ENCODE peak calls at places on chromosomes 12 and 14, in eight cellular contexts. One of them, this sample, is unnamed.

GRCh38 chr12:26857465-26858176 is 24.6 kb upstream of the ITPR2 start:
- DNase-seq in HL-60: no peak
- DNase-seq in EL: no peak
- DNase-seq in kidney epithelial cell: no peak
- DNase-seq in GM23338: peak
- DNase-seq in cardiac muscle cell: no peak
- DNase-seq in T1000: no peak
- DNase-seq in activated T-cell treated with anti-CD3 and anti-CD28 coated beads, Interleukin-2, amount 50 U/mL, for 1 hour: no peak
- DNase-seq in this sample: no peak

GRCh38 chr14:69921052-69921451 is 41.8 kb downstream of the SMOC1 start:
- DNase-seq in activated T-cell treated with anti-CD3 and anti-CD28 coated beads, Interleukin-2, amount 50 U/mL, for 1 hour: no peak
- DNase-seq in T1000: no peak
- DNase-seq in EL: no peak
- DNase-seq in kidney epithelial cell: no peak
- DNase-seq in GM23338: no peak
- DNase-seq in HL-60: no peak
- DNase-seq in cardiac muscle cell: no peak
- DNase-seq in this sample: no peak

GRCh38 chr14:54258382-54258781 is 138.4 kb upstream of the CDKN3 start:
- DNase-seq in GM23338: no peak
- DNase-seq in EL: no peak
- DNase-seq in T1000: no peak
- DNase-seq in HL-60: no peak
- DNase-seq in cardiac muscle cell: no peak
- DNase-seq in activated T-cell treated with anti-CD3 and anti-CD28 coated beads, Interleukin-2, amount 50 U/mL, for 1 hour: no peak
- DNase-seq in kidney epithelial cell: no peak
- DNase-seq in this sample: no peak

GRCh38 chr14:90383731-90384542 is 12.9 kb upstream of the CALM1 start:
- DNase-seq in activated T-cell treated with anti-CD3 and anti-CD28 coated beads, Interleukin-2, amount 50 U/mL, for 1 hour: peak
- DNase-seq in cardiac muscle cell: peak
- DNase-seq in kidney epithelial cell: no peak
- DNase-seq in EL: no peak
- DNase-seq in T1000: no peak
- DNase-seq in HL-60: no peak
- DNase-seq in GM23338: peak
- DNase-seq in this sample: no peak

GRCh38 chr14:100782516-100783320 is 43.2 kb upstream of the MEG3 start:
- DNase-seq in cardiac muscle cell: no peak
- DNase-seq in T1000: no peak
- DNase-seq in HL-60: no peak
- DNase-seq in GM23338: no peak
- DNase-seq in activated T-cell treated with anti-CD3 and anti-CD28 coated beads, Interleukin-2, amount 50 U/mL, for 1 hour: no peak
- DNase-seq in EL: no peak
- DNase-seq in kidney epithelial cell: no peak
- DNase-seq in this sample: no peak

GRCh38 chr12:6961695-6962284 is 8.7 kb downstream of the PHB2 start:
- DNase-seq in EL: peak
- DNase-seq in GM23338: peak
- DNase-seq in activated T-cell treated with anti-CD3 and anti-CD28 coated beads, Interleukin-2, amount 50 U/mL, for 1 hour: no peak
- DNase-seq in T1000: no peak
- DNase-seq in HL-60: no peak
- DNase-seq in cardiac muscle cell: peak
- DNase-seq in kidney epithelial cell: no peak
- DNase-seq in this sample: no peak

GRCh38 chr14:98953544-98954346 is 318.3 kb downstream of the BCL11B start:
- DNase-seq in GM23338: no peak
- DNase-seq in HL-60: peak
- DNase-seq in T1000: peak
- DNase-seq in EL: no peak
- DNase-seq in kidney epithelial cell: no peak
- DNase-seq in activated T-cell treated with anti-CD3 and anti-CD28 coated beads, Interleukin-2, amount 50 U/mL, for 1 hour: no peak
- DNase-seq in cardiac muscle cell: no peak
- DNase-seq in this sample: no peak

GRCh38 chr12:115444336-115444735 is 760.4 kb upstream of the TBX3 start:
- DNase-seq in GM23338: no peak
- DNase-seq in HL-60: no peak
- DNase-seq in EL: no peak
- DNase-seq in kidney epithelial cell: no peak
- DNase-seq in cardiac muscle cell: no peak
- DNase-seq in activated T-cell treated with anti-CD3 and anti-CD28 coated beads, Interleukin-2, amount 50 U/mL, for 1 hour: no peak
- DNase-seq in T1000: no peak
- DNase-seq in this sample: no peak

GRCh38 chr14:81166126-81166525 is 54.6 kb downstream of the GTF2A1 start:
- DNase-seq in T1000: no peak
- DNase-seq in HL-60: no peak
- DNase-seq in cardiac muscle cell: no peak
- DNase-seq in GM23338: no peak
- DNase-seq in kidney epithelial cell: no peak
- DNase-seq in activated T-cell treated with anti-CD3 and anti-CD28 coated beads, Interleukin-2, amount 50 U/mL, for 1 hour: no peak
- DNase-seq in EL: no peak
- DNase-seq in this sample: no peak

GRCh38 chr14:99509871-99510555 is 28.8 kb downstream of the CCNK start:
- DNase-seq in HL-60: no peak
- DNase-seq in activated T-cell treated with anti-CD3 and anti-CD28 coated beads, Interleukin-2, amount 50 U/mL, for 1 hour: no peak
- DNase-seq in GM23338: no peak
- DNase-seq in kidney epithelial cell: no peak
- DNase-seq in EL: no peak
- DNase-seq in T1000: no peak
- DNase-seq in cardiac muscle cell: no peak
- DNase-seq in this sample: no peak

GRCh38 chr14:74574092-74574438 is 38.0 kb downstream of the LTBP2 start:
- DNase-seq in EL: no peak
- DNase-seq in T1000: no peak
- DNase-seq in cardiac muscle cell: no peak
- DNase-seq in HL-60: no peak
- DNase-seq in kidney epithelial cell: no peak
- DNase-seq in GM23338: no peak
- DNase-seq in activated T-cell treated with anti-CD3 and anti-CD28 coated beads, Interleukin-2, amount 50 U/mL, for 1 hour: no peak
- DNase-seq in this sample: no peak

GRCh38 chr12:3820122-3820521 is 53.1 kb downstream of the PARP11 start:
- DNase-seq in activated T-cell treated with anti-CD3 and anti-CD28 coated beads, Interleukin-2, amount 50 U/mL, for 1 hour: no peak
- DNase-seq in T1000: no peak
- DNase-seq in EL: peak
- DNase-seq in cardiac muscle cell: no peak
- DNase-seq in kidney epithelial cell: peak
- DNase-seq in GM23338: no peak
- DNase-seq in HL-60: no peak
- DNase-seq in this sample: no peak

GRCh38 chr14:30569216-30569902 is 10.4 kb downstream of the G2E3 start:
- DNase-seq in GM23338: peak
- DNase-seq in activated T-cell treated with anti-CD3 and anti-CD28 coated beads, Interleukin-2, amount 50 U/mL, for 1 hour: no peak
- DNase-seq in HL-60: no peak
- DNase-seq in cardiac muscle cell: no peak
- DNase-seq in kidney epithelial cell: no peak
- DNase-seq in T1000: no peak
- DNase-seq in EL: peak
- DNase-seq in this sample: no peak

GRCh38 chr14:91230363-91231035 is 14.0 kb downstream of the GPR68 start:
- DNase-seq in EL: peak
- DNase-seq in kidney epithelial cell: no peak
- DNase-seq in GM23338: no peak
- DNase-seq in HL-60: no peak
- DNase-seq in cardiac muscle cell: no peak
- DNase-seq in T1000: no peak
- DNase-seq in activated T-cell treated with anti-CD3 and anti-CD28 coated beads, Interleukin-2, amount 50 U/mL, for 1 hour: no peak
- DNase-seq in this sample: no peak

GRCh38 chr12:119283315-119283714 is 51.2 kb upstream of the CCDC60 start:
- DNase-seq in cardiac muscle cell: no peak
- DNase-seq in EL: no peak
- DNase-seq in GM23338: no peak
- DNase-seq in activated T-cell treated with anti-CD3 and anti-CD28 coated beads, Interleukin-2, amount 50 U/mL, for 1 hour: no peak
- DNase-seq in HL-60: no peak
- DNase-seq in T1000: no peak
- DNase-seq in kidney epithelial cell: no peak
- DNase-seq in this sample: no peak

GRCh38 chr12:4539167-4539870 is 629 bp downstream of the RAD51AP1 start:
- DNase-seq in HL-60: no peak
- DNase-seq in EL: peak
- DNase-seq in activated T-cell treated with anti-CD3 and anti-CD28 coated beads, Interleukin-2, amount 50 U/mL, for 1 hour: no peak
- DNase-seq in cardiac muscle cell: no peak
- DNase-seq in GM23338: no peak
- DNase-seq in kidney epithelial cell: no peak
- DNase-seq in T1000: no peak
- DNase-seq in this sample: no peak

GRCh38 chr14:51852541-51852940 is 7.9 kb upstream of the GNG2 start:
- DNase-seq in EL: no peak
- DNase-seq in kidney epithelial cell: no peak
- DNase-seq in cardiac muscle cell: no peak
- DNase-seq in HL-60: no peak
- DNase-seq in activated T-cell treated with anti-CD3 and anti-CD28 coated beads, Interleukin-2, amount 50 U/mL, for 1 hour: no peak
- DNase-seq in T1000: no peak
- DNase-seq in GM23338: no peak
- DNase-seq in this sample: no peak

GRCh38 chr14:22390824-22391461 is 198.1 kb downstream of the DAD1 start:
- DNase-seq in cardiac muscle cell: no peak
- DNase-seq in GM23338: no peak
- DNase-seq in EL: no peak
- DNase-seq in HL-60: no peak
- DNase-seq in T1000: no peak
- DNase-seq in activated T-cell treated with anti-CD3 and anti-CD28 coated beads, Interleukin-2, amount 50 U/mL, for 1 hour: no peak
- DNase-seq in kidney epithelial cell: no peak
- DNase-seq in this sample: no peak